ENCODE peak calls at places on chromosomes 6 and 20, in five cellular contexts. M is IMR-90, W is H1, G is H9, L is mesenchymal stem cell. Q is an unnamed sample.

GRCh38 chr20:53642196-53643030 is 48.8 kb upstream of the ZNF217 start:
- DNase-seq in M (peak; percentile 50), W (no peak), G (no peak), L (peak; percentile 88), Q (no peak)

GRCh38 chr20:23086056-23086551 is at the start of gene CD93:
- DNase-seq in M (peak; percentile 10), W (no peak), G (no peak), L (no peak), Q (no peak)

GRCh38 chr20:44901972-44902371 is 7.9 kb upstream of the PABPC1L start:
- DNase-seq in M (peak; percentile 81), W (no peak), G (no peak), L (peak; percentile 66), Q (no peak)

GRCh38 chr6:136426627-136427377 is 123.4 kb downstream of the MAP7 start:
- DNase-seq in M (no peak), W (no peak), G (no peak), L (no peak), Q (no peak)

GRCh38 chr20:24572140-24572539 is 102.7 kb downstream of the SYNDIG1 start:
- DNase-seq in M (no peak), W (no peak), G (no peak), L (no peak), Q (no peak)

GRCh38 chr6:79421707-79422484 is 115.3 kb downstream of the LCA5 start:
- DNase-seq in M (peak; percentile 92), W (no peak), G (no peak), L (peak; percentile 93), Q (no peak)

GRCh38 chr6:156691018-156691417 is 86.2 kb upstream of the ARID1B start:
- DNase-seq in M (no peak), W (no peak), G (no peak), L (no peak), Q (no peak)

GRCh38 chr6:116682334-116682712 is 1.3 kb downstream of the KPNA5 start:
- DNase-seq in M (peak; percentile 55), W (no peak), G (no peak), L (peak; percentile 70), Q (no peak)

GRCh38 chr6:46584586-46584985 is 68.0 kb downstream of the CYP39A1 start:
- DNase-seq in M (no peak), W (no peak), G (no peak), L (no peak), Q (no peak)

DNA sequence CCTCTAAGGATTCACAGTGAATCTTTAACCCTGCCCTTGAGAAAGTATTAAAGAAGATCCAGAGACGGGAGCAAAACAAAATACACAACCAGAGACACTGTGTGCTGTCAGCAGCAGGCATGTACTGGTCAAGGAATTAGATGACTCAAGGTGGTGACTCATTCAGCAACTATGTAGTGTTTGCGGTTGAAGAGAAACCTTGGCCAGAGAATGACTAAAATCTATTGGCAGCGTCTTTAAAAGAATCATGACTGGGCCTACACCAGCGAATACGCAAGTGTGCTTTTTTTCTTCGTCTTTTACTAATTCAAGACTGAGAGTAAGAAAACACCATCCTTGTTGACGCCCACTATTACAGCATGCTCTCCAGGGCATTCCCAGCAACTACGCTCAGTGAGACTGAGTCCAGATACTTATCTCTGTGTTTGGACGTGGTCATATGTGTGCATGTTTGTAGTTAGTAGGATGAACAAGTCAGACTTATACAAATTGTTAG is 72.4 kb upstream of the BACH2 start:
- DNase-seq in M (peak; percentile 100), W (peak; percentile 27), G (peak; percentile 68), L (peak; percentile 100), Q (peak; percentile 56)
- H2AFZ ChIP-seq in M (no peak overlapping the region), W (peak overlapping the region; percentile 3), G (no peak overlapping the region), L (no peak overlapping the region), Q (peak overlapping the region; percentile 56)

GRCh38 chr20:18101125-18101820 is 36.4 kb upstream of the KAT14 start:
- DNase-seq in M (no peak), W (peak; percentile 3), G (peak; percentile 78), L (no peak), Q (no peak)

GRCh38 chr20:18103497-18103896 is 34.2 kb upstream of the KAT14 start:
- DNase-seq in M (no peak), W (no peak), G (no peak), L (no peak), Q (no peak)
- H2BK120ac ChIP-seq in M (no peak overlapping the region), W (no peak overlapping the region), G (no peak overlapping the region), L (no peak overlapping the region), Q (no peak overlapping the region)

GRCh38 chr6:18148304-18149025 is 6.4 kb downstream of the TPMT start:
- DNase-seq in M (peak; percentile 91), W (no peak), G (no peak), L (peak; percentile 89), Q (no peak)
- H4K91ac ChIP-seq in M (no peak overlapping the region), W (no peak overlapping the region), G (no peak overlapping the region), L (no peak overlapping the region), Q (no peak overlapping the region)

GRCh38 chr20:41134362-41135186 is 2.8 kb upstream of the PLCG1 start:
- DNase-seq in M (no peak), W (no peak), G (no peak), L (no peak), Q (no peak)
- H2AFZ ChIP-seq in M (no peak overlapping the region), W (no peak overlapping the region), G (no peak overlapping the region), L (no peak overlapping the region), Q (no peak overlapping the region)

GRCh38 chr6:2916354-2916925 is 13.3 kb upstream of the SERPINB9 start:
- DNase-seq in M (no peak), W (no peak), G (no peak), L (no peak), Q (no peak)

GRCh38 chr6:2917065-2917464 is 14.0 kb upstream of the SERPINB9 start:
- DNase-seq in M (no peak), W (no peak), G (no peak), L (no peak), Q (no peak)

GRCh38 chr6:2915150-2915549 is 12.0 kb upstream of the SERPINB9 start:
- DNase-seq in M (no peak), W (no peak), G (peak; percentile 15), L (no peak), Q (no peak)

GRCh38 chr6:2913621-2914317 is 10.7 kb upstream of the SERPINB9 start:
- DNase-seq in M (no peak), W (no peak), G (peak; percentile 29), L (no peak), Q (no peak)

DNA sequence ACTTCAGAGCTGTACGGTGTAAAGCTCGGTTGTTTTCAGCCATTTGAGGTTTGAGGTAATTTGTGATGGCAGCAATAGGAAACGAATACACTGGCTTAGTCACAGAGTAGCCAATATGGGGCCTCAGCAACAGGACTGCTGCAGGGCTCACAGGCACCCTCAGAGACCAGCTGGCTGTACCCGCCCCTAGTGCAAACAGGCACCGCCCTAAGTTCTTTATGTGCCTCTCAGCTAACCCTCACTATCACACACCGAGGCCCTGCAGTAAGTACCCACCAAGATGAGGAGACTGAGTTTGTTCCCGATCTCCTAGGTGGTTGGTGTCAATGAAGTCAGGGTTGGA is 11.2 kb upstream of the SERPINB9 start:
- DNase-seq in M (no peak), W (no peak), G (peak; percentile 37), L (no peak), Q (no peak)
- H2BK120ac ChIP-seq in M (no peak overlapping the region), W (peak overlapping the region; percentile 59), G (no peak overlapping the region), L (no peak overlapping the region), Q (no peak overlapping the region)

GRCh38 chr6:168555618-168556273 is 114.8 kb downstream of the SMOC2 start:
- DNase-seq in M (no peak), W (no peak), G (no peak), L (no peak), Q (no peak)
- H4K91ac ChIP-seq in M (no peak overlapping the region), W (no peak overlapping the region), G (no peak overlapping the region), L (no peak overlapping the region), Q (no peak overlapping the region)

GRCh38 chr20:63957690-63958441 is 1.6 kb upstream of the UCKL1 start:
- DNase-seq in M (peak; percentile 23), W (peak; percentile 73), G (peak; percentile 98), L (no peak), Q (no peak)
- H2AFZ ChIP-seq in M (peak overlapping the region; percentile 78), W (no peak overlapping the region), G (no peak overlapping the region), L (no peak overlapping the region), Q (no peak overlapping the region)

DNA sequence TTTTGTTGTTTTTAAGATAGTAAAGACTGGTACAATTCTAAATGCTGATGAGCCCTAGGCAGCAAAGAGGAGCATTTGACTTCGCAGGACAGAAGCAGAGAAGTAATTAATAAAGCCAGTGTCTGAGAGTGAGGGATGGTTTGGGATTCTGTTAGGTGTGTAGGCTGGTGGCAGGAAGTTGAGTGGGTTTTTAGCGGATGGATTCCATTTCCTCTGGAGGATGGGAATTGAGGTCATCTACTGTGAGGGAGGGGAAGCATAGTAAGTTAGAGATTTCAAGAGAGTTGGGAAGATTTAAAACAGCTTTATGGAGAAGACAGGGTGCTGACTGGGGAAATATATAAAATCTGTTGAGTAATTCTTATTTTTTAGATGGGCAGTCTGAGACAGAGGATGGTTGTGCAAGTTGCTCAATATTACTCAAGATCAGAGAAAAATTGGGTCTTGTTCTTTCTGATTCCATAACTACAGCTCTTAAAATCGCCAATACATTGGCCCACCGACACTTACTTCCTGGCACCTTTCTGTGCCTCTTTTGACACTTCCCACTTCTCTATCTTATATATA is 48.8 kb downstream of the PRL start:
- DNase-seq in M (no peak), W (no peak), G (no peak), L (no peak), Q (no peak)
- H2BK120ac ChIP-seq in M (peak overlapping the region; percentile 36), W (no peak overlapping the region), G (no peak overlapping the region), L (no peak overlapping the region), Q (no peak overlapping the region)

Q was measured in neuronal stem cell.